ENCODE peak calls at places on chromosomes 3 and 15, in six cellular contexts. D is anterior cingulate cortex, W is GDM1, I is NCI-H1105, M is right lobe of liver, T is GM03348. F is an unnamed sample.

GRCh38 chr3:12148183-12148940 is 10.3 kb downstream of the TIMP4 start:
- DNase-seq in I (no peak), T (no peak), D (no peak), W (no peak), M (no peak), F (no peak)

GRCh38 chr15:69090197-69090948 is 70.1 kb upstream of the GLCE start:
- DNase-seq in M (no peak), D (no peak), I (no peak), T (peak; percentile 16), W (no peak), F (no peak)

GRCh38 chr3:27960133-27960532 is 238.0 kb upstream of the EOMES start:
- DNase-seq in T (peak; percentile 47), M (no peak), D (no peak), W (no peak), I (no peak), F (no peak)

GRCh38 chr3:58659051-58659675 is 7.4 kb downstream of the FAM3D start:
- DNase-seq in M (no peak), W (no peak), T (peak; percentile 57), I (no peak), D (no peak), F (no peak)

GRCh38 chr3:184757010-184757651 is 45.3 kb upstream of the MAGEF1 start:
- DNase-seq in M (no peak), D (peak; percentile 31), T (peak; percentile 93), I (no peak), W (no peak), F (no peak)

GRCh38 chr15:58212909-58213526 is 74.8 kb downstream of the AQP9 start:
- DNase-seq in I (no peak), M (no peak), D (no peak), T (peak; percentile 62), W (no peak), F (peak; percentile 46)

GRCh38 chr3:23923786-23924185 is 6.9 kb downstream of the RPL15 start:
- DNase-seq in I (no peak), T (no peak), W (no peak), M (no peak), D (no peak), F (no peak)

GRCh38 chr3:45611619-45612018 is 17.1 kb downstream of the LIMD1 start:
- DNase-seq in W (no peak), T (no peak), I (no peak), D (no peak), M (no peak), F (no peak)

GRCh38 chr15:77715051-77715450 is 82.3 kb upstream of the LINGO1 start:
- DNase-seq in D (no peak), M (no peak), W (no peak), T (no peak), I (no peak), F (no peak)

GRCh38 chr3:127413871-127414270 is 126.0 kb upstream of the PRR20G start:
- DNase-seq in T (no peak), M (no peak), D (no peak), W (no peak), I (no peak), F (no peak)

GRCh38 chr3:109707642-109708041 is 370.3 kb upstream of the DPPA4 start:
- DNase-seq in D (no peak), M (no peak), I (no peak), T (no peak), W (no peak), F (no peak)

GRCh38 chr15:58348095-58348812 is 83.5 kb upstream of the LIPC start:
- DNase-seq in T (no peak), M (no peak), W (no peak), I (peak; percentile 7), D (no peak), F (no peak)

GRCh38 chr3:149224736-149225594 is 3.3 kb upstream of the CP start:
- DNase-seq in W (peak; percentile 3), D (no peak), M (peak; percentile 56), T (peak; percentile 66), I (no peak), F (peak; percentile 78)

GRCh38 chr3:47603332-47603731 is 24.7 kb upstream of the CSPG5 start:
- DNase-seq in I (no peak), T (no peak), W (no peak), M (no peak), D (no peak), F (no peak)

GRCh38 chr15:78007965-78008886 is 69.3 kb downstream of the TBC1D2B start:
- DNase-seq in D (no peak), I (no peak), W (no peak), T (peak; percentile 91), M (peak; percentile 82), F (no peak)

GRCh38 chr3:52385157-52385556 is 59.7 kb downstream of the SEMA3G start:
- DNase-seq in I (no peak), W (peak; percentile 5), D (no peak), M (no peak), T (peak; percentile 57), F (peak; percentile 24)

GRCh38 chr3:39519554-39519953 is 52.1 kb downstream of the MOBP start:
- DNase-seq in D (no peak), I (no peak), T (no peak), W (no peak), M (no peak), F (no peak)